ENCODE peak calls at places on chromosomes 1 and 21, in four cellular contexts. O is psoas muscle, M is left ventricle myocardium superior, W is tibial artery. A is an unnamed sample.

GRCh38 chr1:173554089-173554488 is 48.8 kb downstream of the SLC9C2 start:
- DNase-seq in W (no peak), O (no peak), M (no peak), A (no peak)

GRCh38 chr1:117098287-117098890 is 23.2 kb downstream of the TRIM45 start:
- DNase-seq in O (no peak), M (no peak), W (no peak), A (no peak)

GRCh38 chr1:109725510-109725909 is 13.5 kb downstream of the GSTM5 start:
- DNase-seq in O (no peak), W (no peak), M (no peak), A (no peak)

GRCh38 chr21:29441651-29442050 is 142.9 kb downstream of the BACH1 start:
- DNase-seq in M (no peak), O (no peak), W (no peak), A (no peak)

GRCh38 chr1:11746092-11746491 is 10.2 kb downstream of the AGTRAP start:
- DNase-seq in M (no peak), O (no peak), W (no peak), A (no peak)

GRCh38 chr1:207495816-207496792 is at the start of gene CR1:
- DNase-seq in M (peak; percentile 51), W (peak; percentile 32), O (peak; percentile 59), A (no peak)

GRCh38 chr1:212701910-212702309 is 2.3 kb upstream of the BATF3 start:
- DNase-seq in M (no peak), O (no peak), W (no peak), A (no peak)

GRCh38 chr21:27058673-27059365 is 91.9 kb upstream of the ADAMTS5 start:
- DNase-seq in O (no peak), W (no peak), M (no peak), A (no peak)

GRCh38 chr1:14681182-14681581 is 82.7 kb downstream of the KAZN start:
- DNase-seq in O (no peak), W (no peak), M (no peak), A (no peak)